ENCODE peak calls at places on chromosomes 11 and 22, in four cellular contexts. H is HCT116, O is IMR-90, E is kidney epithelial cell. G is an unnamed sample.

GRCh38 chr22:42432818-42433217 is 615 bp upstream of the NFAM1 start:
- DNase-seq in H (no peak), O (no peak), E (no peak), G (no peak)

GRCh38 chr11:28514391-28514790 is 406.2 kb downstream of the METTL15 start:
- DNase-seq in H (no peak), O (peak), E (no peak), G (no peak)

GRCh38 chr22:26286091-26286780 is 117.0 kb downstream of the SEZ6L start:
- DNase-seq in H (no peak), O (no peak), E (no peak), G (no peak)

GRCh38 chr11:74449369-74449931 is 17.9 kb downstream of the KCNE3 start:
- DNase-seq in H (peak), O (peak), E (peak), G (peak)

GRCh38 chr11:11620251-11620965 is 1.4 kb downstream of the GALNT18 start:
- DNase-seq in H (peak), O (peak), E (no peak), G (peak)

GRCh38 chr11:69834251-69834650 is 15.0 kb upstream of the FGF3 start:
- DNase-seq in H (no peak), O (no peak), E (no peak), G (no peak)

GRCh38 chr22:37804502-37804885 is 3.2 kb upstream of the GCAT start:
- DNase-seq in H (no peak), O (no peak), E (no peak), G (no peak)

GRCh38 chr11:41872458-41872857 is 413.0 kb upstream of the LRRC4C start:
- DNase-seq in H (no peak), O (no peak), E (no peak), G (no peak)

GRCh38 chr22:18966748-18967147 is 30.7 kb upstream of the PRODH start:
- DNase-seq in H (no peak), O (no peak), E (no peak), G (peak)

GRCh38 chr11:128411812-128412211 is 175.5 kb downstream of the ETS1 start:
- DNase-seq in H (no peak), O (no peak), E (no peak), G (no peak)

GRCh38 chr11:13896990-13897353 is 65.6 kb upstream of the SPON1 start:
- DNase-seq in H (no peak), O (no peak), E (no peak), G (no peak)

GRCh38 chr11:123063396-123064267 is 1.7 kb upstream of the HSPA8 start:
- DNase-seq in H (no peak), O (peak), E (no peak), G (peak)

GRCh38 chr11:5476184-5476819 is 12.2 kb upstream of the OR52D1 start:
- DNase-seq in H (peak), O (peak), E (peak), G (peak)

GRCh38 chr11:133904818-133905515 is 51.8 kb downstream of the IGSF9B start:
- DNase-seq in H (no peak), O (no peak), E (no peak), G (no peak)

GRCh38 chr22:50293441-50294318 is 13.8 kb downstream of the PLXNB2 start:
- DNase-seq in H (no peak), O (peak), E (no peak), G (peak)

GRCh38 chr11:133929401-133930052 is 27.2 kb downstream of the IGSF9B start:
- DNase-seq in H (no peak), O (no peak), E (no peak), G (no peak)

GRCh38 chr22:27637604-27638003 is 164.0 kb downstream of the MN1 start:
- DNase-seq in H (no peak), O (peak), E (no peak), G (no peak)

GRCh38 chr22:20026204-20026908 is 5.4 kb downstream of the TANGO2 start:
- DNase-seq in H (no peak), O (no peak), E (no peak), G (no peak)

GRCh38 chr11:98110030-98110429 is 910.7 kb upstream of the CNTN5 start:
- DNase-seq in H (no peak), O (no peak), E (no peak), G (no peak)

GRCh38 chr11:124740277-124740882 is 638 bp downstream of the NRGN start:
- DNase-seq in H (no peak), O (no peak), E (no peak), G (no peak)

GRCh38 chr11:22342599-22343138 is 4.5 kb downstream of the SLC17A6 start:
- DNase-seq in H (no peak), O (no peak), E (no peak), G (no peak)

GRCh38 chr11:115298613-115299012 is 205.6 kb downstream of the CADM1 start:
- DNase-seq in H (no peak), O (no peak), E (no peak), G (no peak)

GRCh38 chr11:75223954-75224643 is 16.5 kb upstream of the TPBGL start:
- DNase-seq in H (no peak), O (no peak), E (no peak), G (no peak)

GRCh38 chr11:111923351-111923788 is 4.7 kb downstream of the C11orf52 start:
- DNase-seq in H (no peak), O (peak), E (no peak), G (no peak)

GRCh38 chr11:116893437-116893836 is 56.0 kb upstream of the APOA1 start:
- DNase-seq in H (no peak), O (no peak), E (no peak), G (no peak)

GRCh38 chr11:76578655-76579046 is 91.9 kb downstream of the LRRC32 start:
- DNase-seq in H (no peak), O (no peak), E (no peak), G (peak)

GRCh38 chr11:102575016-102575415 is 44.5 kb upstream of the MMP7 start:
- DNase-seq in H (no peak), O (no peak), E (no peak), G (no peak)

GRCh38 chr11:35127619-35128018 is 11.4 kb upstream of the CD44 start:
- DNase-seq in H (no peak), O (no peak), E (no peak), G (no peak)

GRCh38 chr11:17401841-17402240 is 13.4 kb upstream of the KCNJ11 start:
- DNase-seq in H (no peak), O (no peak), E (no peak), G (no peak)

GRCh38 chr11:83521647-83522596 is 235.8 kb upstream of the CCDC90B start:
- DNase-seq in H (no peak), O (peak), E (no peak), G (no peak)

GRCh38 chr11:12537778-12538401 is 136.3 kb upstream of the TEAD1 start:
- DNase-seq in H (no peak), O (peak), E (no peak), G (no peak)

GRCh38 chr11:17694711-17695110 is 24.7 kb upstream of the MYOD1 start:
- DNase-seq in H (no peak), O (no peak), E (no peak), G (no peak)

GRCh38 chr11:113553905-113554304 is 78.7 kb upstream of the DRD2 start:
- DNase-seq in H (no peak), O (no peak), E (no peak), G (no peak)
- TF ChIP-seq CTCF in H (peak), O (no peak), E (peak), G (no peak)

DNA sequence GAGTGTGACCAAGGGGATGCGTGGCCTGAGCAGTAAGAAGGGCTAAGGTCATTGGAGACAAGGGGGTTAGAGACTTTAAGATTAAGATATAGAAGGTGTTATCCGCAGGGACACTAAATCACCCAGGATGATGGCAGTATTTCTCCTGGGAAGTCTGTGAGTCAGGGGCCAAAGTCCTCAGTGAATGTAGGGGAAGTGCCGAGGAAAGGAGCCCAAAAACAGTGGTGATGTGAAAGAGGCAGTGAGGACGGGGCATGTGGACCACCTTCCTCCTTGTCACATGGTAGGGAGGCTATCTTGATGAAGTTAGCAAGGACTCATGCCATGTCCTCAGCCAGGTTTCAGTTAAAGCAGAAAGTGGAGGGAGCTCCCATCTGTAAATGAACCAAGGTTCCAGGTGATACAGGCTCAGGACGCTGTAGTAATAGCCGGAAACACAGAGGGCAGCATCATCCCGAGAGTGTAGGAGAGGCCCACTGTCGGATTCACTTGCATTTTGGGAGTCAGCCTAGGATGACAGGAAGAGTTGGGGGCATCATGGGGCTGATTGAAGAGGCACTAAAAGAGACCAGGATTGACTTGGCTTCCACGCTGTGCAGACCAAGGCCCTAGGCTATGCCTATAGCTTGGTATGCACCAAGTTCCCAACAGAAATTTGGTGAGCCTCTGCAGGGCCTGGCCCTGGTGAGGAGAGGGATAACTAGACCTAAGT is 33.5 kb downstream of the WEE1 start:
- DNase-seq in H (peak), O (no peak), E (no peak), G (no peak)
- TF ChIP-seq CTCF in H (peak), O (no peak), E (no peak), G (no peak)

GRCh38 chr22:46262449-46263207 is 515 bp downstream of the PKDREJ start:
- DNase-seq in H (no peak), O (peak), E (no peak), G (peak)
- TF ChIP-seq CTCF in H (no peak), O (peak), E (peak), G (no peak)

GRCh38 chr11:65613091-65613928 is 711 bp downstream of the MAP3K11 start:
- DNase-seq in H (no peak), O (no peak), E (no peak), G (peak)
- TF ChIP-seq CTCF in H (no peak), O (no peak), E (no peak), G (no peak)

DNA sequence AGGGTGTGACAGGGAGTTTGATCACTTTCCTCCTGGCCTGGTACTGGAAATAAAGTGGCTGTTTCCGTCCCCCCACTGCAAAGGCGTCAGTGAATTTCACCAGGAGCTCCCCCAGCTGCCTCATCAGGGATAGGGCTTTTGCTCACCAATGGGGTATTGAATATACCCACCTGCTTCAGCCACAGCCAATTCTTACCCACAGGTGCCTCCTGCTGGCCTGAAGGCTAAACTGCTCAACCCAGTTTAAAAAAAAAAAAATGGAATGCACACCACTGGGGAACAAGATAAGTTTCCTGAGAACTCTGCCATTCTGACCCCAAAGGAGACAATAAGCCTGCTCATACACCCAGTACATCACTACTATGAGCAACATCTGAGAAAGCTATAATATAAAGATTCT is 65.3 kb upstream of the MS4A8 start:
- DNase-seq in H (peak), O (no peak), E (no peak), G (no peak)
- TF ChIP-seq CTCF in H (peak), O (peak), E (peak), G (no peak)